ENCODE peak calls at places on chromosomes 16 and 17, in four cellular contexts. P is H1, B is K562, H is HepG2. T is an unnamed sample.
A peak's percentile ranks its signal among the peaks of the same experiment; 100 is the strongest.

GRCh38 chr17:68248886-68249872 is 1.3 kb downstream of the AMZ2 start:
- DNase-seq in B (no peak), H (no peak), P (no peak), T (no peak)

GRCh38 chr16:31223044-31223443 is 6.1 kb upstream of the PYDC1 start:
- DNase-seq in H (no peak), B (peak; percentile 11), P (no peak), T (no peak)

GRCh38 chr17:30808785-30809286 is 15.7 kb downstream of the CRLF3 start:
- DNase-seq in H (no peak), B (no peak), P (no peak), T (peak; percentile 62)

GRCh38 chr17:20170085-20170484 is 160.9 kb downstream of the SPECC1 start:
- DNase-seq in H (no peak), B (no peak), P (no peak), T (no peak)

GRCh38 chr16:69131167-69131748 is 1.1 kb downstream of the CHTF8 start:
- DNase-seq in H (no peak), P (no peak), B (peak; percentile 83), T (peak; percentile 16)

GRCh38 chr16:88790312-88791150 is 5.5 kb upstream of the PIEZO1 start:
- DNase-seq in P (no peak), B (peak; percentile 77), H (no peak), T (no peak)

GRCh38 chr16:58021661-58022551 is 3.6 kb upstream of the MMP15 start:
- DNase-seq in P (no peak), H (no peak), B (no peak), T (no peak)

GRCh38 chr16:4370570-4371480 is 823 bp upstream of the VASN start:
- DNase-seq in H (peak; percentile 73), P (no peak), B (peak; percentile 82), T (no peak)

GRCh38 chr17:74875970-74876593 is 3.3 kb upstream of the FDXR start:
- DNase-seq in P (no peak), H (peak; percentile 69), B (peak; percentile 80), T (no peak)

GRCh38 chr16:78005881-78006280 is 16.5 kb upstream of the CLEC3A start:
- DNase-seq in P (no peak), B (peak; percentile 45), H (no peak), T (no peak)

GRCh38 chr17:83133302-83134121 is 54.1 kb downstream of the METRNL start:
- DNase-seq in B (no peak), P (no peak), H (no peak), T (no peak)

GRCh38 chr16:3235856-3236669 is 1.1 kb upstream of the ZNF200 start:
- DNase-seq in B (peak; percentile 66), P (no peak), H (no peak), T (no peak)

GRCh38 chr16:74480150-74481029 is 59.1 kb upstream of the CLEC18B start:
- DNase-seq in H (no peak), B (peak; percentile 31), P (no peak), T (no peak)

GRCh38 chr17:43994272-43995149 is 9.9 kb upstream of the NAGS start:
- DNase-seq in B (peak; percentile 83), P (no peak), H (peak; percentile 54), T (peak; percentile 57)

GRCh38 chr17:37458805-37459204 is 30.9 kb upstream of the DUSP14 start:
- DNase-seq in B (no peak), P (no peak), H (no peak), T (no peak)

GRCh38 chr17:31413871-31414589 is 22.6 kb downstream of the RAB11FIP4 start:
- DNase-seq in B (no peak), H (no peak), P (no peak), T (no peak)

DNA sequence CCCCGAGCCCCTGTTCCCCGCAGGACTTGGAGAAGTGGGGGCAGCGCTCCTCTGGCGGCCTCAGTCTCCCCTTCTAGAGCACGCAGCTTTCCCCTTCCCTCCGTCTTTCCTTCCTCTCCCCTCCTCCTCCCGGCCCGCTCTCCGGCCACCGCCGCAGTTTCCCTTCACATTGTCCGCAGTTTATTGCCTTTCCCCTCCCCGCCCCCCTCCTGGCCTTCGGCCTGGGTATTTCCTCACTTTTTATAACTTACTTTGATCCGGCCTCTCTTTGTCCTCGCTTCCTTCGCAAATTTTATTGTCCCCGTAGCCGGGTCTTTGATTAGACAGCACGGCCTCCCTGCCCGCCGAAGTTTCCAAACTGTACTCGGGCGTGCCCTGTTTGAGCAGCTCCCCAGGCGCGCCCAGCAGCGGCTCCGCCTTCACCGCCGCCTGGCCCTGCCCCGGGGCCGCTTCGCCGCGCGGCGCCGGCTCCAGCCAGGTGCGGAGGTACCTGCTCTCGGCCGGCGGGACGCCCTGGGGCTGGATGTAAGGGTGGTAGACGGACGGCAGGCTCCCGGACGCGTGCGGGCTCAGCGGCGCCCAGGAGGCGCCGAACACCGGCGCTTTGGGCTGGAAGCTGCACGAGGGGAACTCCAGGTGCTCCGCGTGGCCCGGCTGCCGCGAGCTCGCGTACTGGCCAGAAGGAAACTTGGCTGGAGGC is 506 bp downstream of the HOXB9 start:
- DNase-seq in P (no peak), H (no peak), B (peak; percentile 62), T (peak; percentile 35)
- TF ChIP-seq JUN in P (no peak), H (no peak), B (no peak), T (no peak)

DNA sequence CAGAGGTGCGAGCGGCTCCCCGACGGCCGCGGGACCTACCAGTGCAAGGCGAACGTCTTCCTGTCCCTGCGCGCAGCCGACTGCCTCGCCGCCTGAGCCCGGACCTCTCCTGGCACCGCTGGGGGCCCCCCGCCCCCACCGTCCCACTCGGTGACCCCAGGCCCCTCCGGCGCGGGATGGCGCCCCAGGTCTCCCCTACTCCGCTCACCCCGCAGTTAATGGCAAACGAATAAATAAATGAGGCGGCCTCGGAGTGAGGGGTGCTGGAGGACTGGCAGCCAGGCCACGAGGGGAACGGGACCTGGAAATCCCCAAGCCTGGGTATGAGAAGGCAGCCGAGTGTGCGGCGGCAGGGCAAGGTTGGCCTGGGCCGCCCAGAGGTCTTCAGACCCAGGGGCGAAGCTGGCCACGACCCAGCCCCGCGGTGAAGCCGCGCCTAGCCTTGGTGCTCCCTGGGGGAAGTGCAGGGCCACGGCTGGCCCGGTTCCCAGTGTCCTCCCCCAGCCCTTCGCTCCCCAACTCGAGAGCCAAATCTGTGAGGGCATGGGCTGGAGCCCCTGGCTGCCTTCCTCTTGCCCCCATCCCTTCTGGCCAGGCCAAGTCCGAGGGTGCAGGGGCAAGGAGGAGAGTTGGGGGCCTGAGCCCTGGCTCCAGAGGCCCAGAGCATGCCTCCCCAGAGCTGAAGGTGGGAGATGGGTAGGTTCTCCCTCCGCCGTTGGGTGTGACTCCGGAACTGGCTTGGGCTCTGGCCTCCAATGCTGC is 796 bp downstream of the NPB start:
- DNase-seq in B (no peak), H (no peak), P (no peak), T (no peak)
- H3K9ac ChIP-seq in B (no peak overlapping the region), H (peak overlapping the region; percentile 38), P (no peak overlapping the region), T (no peak overlapping the region)

DNA sequence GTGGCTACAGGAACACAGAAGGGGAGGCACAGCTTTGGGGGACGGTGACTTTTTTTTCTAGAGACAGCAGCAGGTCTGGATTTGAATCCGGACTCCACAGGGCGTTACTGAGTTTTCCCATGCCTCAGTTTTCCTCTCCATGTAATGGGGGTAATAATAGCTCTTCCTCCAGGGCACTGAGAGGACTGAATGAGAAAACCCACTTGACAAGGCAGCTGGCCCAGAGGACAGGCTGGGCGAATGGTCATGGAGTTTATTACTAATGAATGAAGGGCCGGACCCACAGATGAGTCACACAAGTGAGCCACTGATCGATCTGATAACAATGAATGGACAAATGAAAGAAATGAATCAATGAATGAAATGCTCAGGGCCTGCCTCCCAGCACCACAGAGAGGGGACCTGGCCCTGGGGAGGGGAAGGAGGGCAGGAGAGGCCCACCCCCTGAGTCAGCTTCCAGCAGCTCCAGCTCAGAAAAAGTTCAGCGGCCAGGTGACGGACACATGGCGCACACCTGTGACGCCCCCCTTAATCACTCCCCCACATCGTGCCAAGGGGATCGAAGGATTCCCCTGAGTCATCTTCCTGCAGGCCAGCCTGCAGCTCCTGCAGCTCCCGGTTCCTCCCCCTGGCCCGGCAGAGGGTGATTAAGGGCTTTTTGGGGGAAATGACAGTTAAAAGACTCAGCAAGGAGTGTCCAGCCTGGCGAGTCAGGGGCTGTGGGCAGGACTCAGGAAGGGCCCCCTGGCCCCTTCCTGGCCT is 54.3 kb downstream of the SOCS1 start:
- DNase-seq in P (peak; percentile 65), H (peak; percentile 67), B (peak; percentile 86), T (peak; percentile 87)
- TF ChIP-seq JUN in P (no peak), H (peak; percentile 38), B (no peak), T (peak; percentile 84)

GRCh38 chr17:3645310-3645709 is 8.8 kb downstream of the CTNS start:
- DNase-seq in H (no peak), P (no peak), B (no peak), T (no peak)

GRCh38 chr17:3647251-3647650 is 10.7 kb downstream of the CTNS start:
- DNase-seq in H (no peak), P (no peak), B (no peak), T (no peak)

GRCh38 chr17:3647769-3648540 is 11.4 kb downstream of the CTNS start:
- DNase-seq in B (no peak), P (no peak), H (peak; percentile 52), T (peak; percentile 47)
- H3K9ac ChIP-seq in B (no peak overlapping the region), P (no peak overlapping the region), H (no peak overlapping the region), T (no peak overlapping the region)

GRCh38 chr17:10261098-10261497 is 62.7 kb upstream of the GAS7 start:
- DNase-seq in H (no peak), B (no peak), P (no peak), T (no peak)

GRCh38 chr17:10266477-10266876 is 68.1 kb upstream of the GAS7 start:
- DNase-seq in H (no peak), P (no peak), B (no peak), T (no peak)

GRCh38 chr17:10268005-10268404 is 69.6 kb upstream of the GAS7 start:
- DNase-seq in P (no peak), H (no peak), B (no peak), T (no peak)

GRCh38 chr17:10262451-10262850 is 64.0 kb upstream of the GAS7 start:
- DNase-seq in B (no peak), H (no peak), P (no peak), T (no peak)

GRCh38 chr17:10265100-10265810 is 66.8 kb upstream of the GAS7 start:
- DNase-seq in P (no peak), H (no peak), B (no peak), T (no peak)
- TF ChIP-seq JUN in P (no peak), H (no peak), B (no peak), T (no peak)

DNA sequence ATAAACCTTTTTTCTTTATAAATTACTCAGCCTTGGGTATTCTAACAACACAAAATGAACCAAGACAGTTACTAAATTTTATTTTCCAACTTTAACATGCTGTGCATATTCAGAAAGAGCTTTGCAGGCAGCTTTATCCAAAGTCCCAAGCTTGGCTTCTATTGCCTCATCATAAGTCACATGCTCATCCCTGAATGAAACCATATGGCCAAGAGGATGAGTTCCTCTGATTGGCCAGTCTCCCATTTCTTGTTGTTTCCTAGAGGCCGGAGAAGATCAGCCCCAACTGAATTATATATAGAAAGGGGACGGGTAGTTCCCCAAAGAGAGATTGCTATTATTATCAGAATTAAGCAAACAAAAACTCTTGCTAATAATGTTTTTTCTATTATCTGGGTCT is 357.7 kb upstream of the SALL1 start:
- DNase-seq in B (no peak), P (no peak), H (no peak), T (no peak)
- H3K9ac ChIP-seq in B (no peak overlapping the region), P (no peak overlapping the region), H (no peak overlapping the region), T (no peak overlapping the region)

GRCh38 chr16:85946680-85947510 is 47.9 kb downstream of the IRF8 start:
- DNase-seq in H (no peak), P (no peak), B (no peak), T (no peak)

GRCh38 chr16:85949787-85950186 is 50.8 kb downstream of the IRF8 start:
- DNase-seq in H (no peak), P (no peak), B (no peak), T (no peak)

GRCh38 chr16:85945424-85945751 is 46.4 kb downstream of the IRF8 start:
- DNase-seq in H (no peak), B (no peak), P (no peak), T (no peak)

GRCh38 chr16:85948870-85949269 is 49.9 kb downstream of the IRF8 start:
- DNase-seq in H (no peak), B (no peak), P (no peak), T (no peak)

GRCh38 chr16:85947511-85948509 is 48.8 kb downstream of the IRF8 start:
- DNase-seq in H (no peak), P (no peak), B (no peak), T (no peak)
- TF ChIP-seq JUN in H (no peak), P (no peak), B (no peak), T (no peak)

T was measured in endothelial cell of umbilical vein.